ENCODE peak calls at places on chromosomes 16 and 17, in eight cellular contexts. E is left ventricle myocardium inferior, A is GM20000, S is T-helper 17 cell, D is NCI-H82, W is myocyte, H is T-cell, K is astrocyte of the cerebellum. J is an unnamed sample.

GRCh38 chr16:27106305-27106704 is 39.6 kb downstream of the C16orf82 start:
- DNase-seq in E (no peak), A (no peak), S (no peak), D (no peak), W (no peak), H (no peak), K (no peak), J (no peak)

GRCh38 chr17:38667099-38667786 is 7.5 kb downstream of the EPOP start:
- DNase-seq in E (peak; percentile 49), A (peak; percentile 82), S (peak; percentile 24), D (peak; percentile 90), W (peak; percentile 71), H (peak; percentile 47), K (peak; percentile 47), J (peak; percentile 71)

GRCh38 chr16:57058291-57058861 is 34.0 kb upstream of the CPNE2 start:
- DNase-seq in E (no peak), A (no peak), S (no peak), D (no peak), W (no peak), H (no peak), K (no peak), J (no peak)

GRCh38 chr17:73645050-73645871 is 1.0 kb upstream of the SDK2 start:
- DNase-seq in E (peak; percentile 60), A (peak; percentile 22), S (no peak), D (peak; percentile 86), W (no peak), H (peak; percentile 18), K (no peak), J (peak; percentile 70)

GRCh38 chr17:18087610-18088491 is at the start of gene DRG2:
- DNase-seq in E (peak; percentile 92), A (peak; percentile 90), S (peak; percentile 75), D (peak; percentile 96), W (peak; percentile 95), H (peak; percentile 88), K (peak; percentile 77), J (peak; percentile 99)

GRCh38 chr17:63274156-63274555 is 171.9 kb downstream of the CYB561 start:
- DNase-seq in E (peak; percentile 42), A (no peak), S (no peak), D (no peak), W (peak; percentile 88), H (no peak), K (no peak), J (peak; percentile 40)

GRCh38 chr17:45149669-45150603 is 1.7 kb downstream of the HEXIM1 start:
- DNase-seq in E (peak; percentile 71), A (no peak), S (no peak), D (peak; percentile 71), W (peak; percentile 63), H (no peak), K (no peak), J (peak; percentile 52)

GRCh38 chr16:23171234-23171948 is 11.2 kb upstream of the SCNN1G start:
- DNase-seq in E (no peak), A (no peak), S (no peak), D (no peak), W (peak; percentile 10), H (no peak), K (no peak), J (no peak)

J was measured in SJCRH30.